ENCODE peak calls at places on chromosomes 16 and 17, in nine cellular contexts. N is stimulated activated CD8-positive, alpha-beta memory T cell treated with anti-CD3 and anti-CD28 coated beads, Interleukin-4, amount 100 ng/mL, for 24 hours; W is H7; Q is psoas muscle; U is A549; D is stimulated activated CD4-positive, alpha-beta T cell treated with anti-CD3 and anti-CD28 coated beads, Interleukin-4, amount 100 ng/mL, for 1 hour; J is HT-29; A is T-helper 2 cell; B is osteocyte. O is an unnamed sample.

GRCh38 chr17:38556234-38556633 is 49.5 kb downstream of the SRCIN1 start:
- DNase-seq in Q (no peak), W (no peak), D (no peak), U (no peak), N (no peak), J (peak), B (no peak), A (no peak), O (peak)

GRCh38 chr16:57131351-57131970 is 39.1 kb downstream of the CPNE2 start:
- DNase-seq in W (peak), B (no peak), U (no peak), A (no peak), N (no peak), Q (peak), J (no peak), D (no peak), O (no peak)

GRCh38 chr17:333626-334396 is 18.8 kb downstream of the RPH3AL start:
- DNase-seq in N (no peak), J (no peak), A (no peak), D (no peak), B (no peak), W (peak), U (no peak), Q (peak), O (no peak)

GRCh38 chr17:27550291-27550930 is 80.6 kb upstream of the LGALS9 start:
- DNase-seq in D (no peak), A (no peak), Q (no peak), B (no peak), J (no peak), W (no peak), N (no peak), U (no peak), O (no peak)

GRCh38 chr17:47279062-47279801 is 25.6 kb downstream of the ITGB3 start:
- DNase-seq in N (no peak), J (no peak), W (no peak), A (no peak), Q (peak), B (no peak), U (no peak), D (no peak), O (peak)

GRCh38 chr16:55056585-55057520 is 126.2 kb downstream of the IRX5 start:
- DNase-seq in D (no peak), J (no peak), B (no peak), Q (no peak), A (no peak), W (peak), N (no peak), U (peak), O (no peak)

GRCh38 chr17:65593870-65594584 is 32.6 kb upstream of the AXIN2 start:
- DNase-seq in J (no peak), U (no peak), D (peak), A (no peak), N (no peak), Q (no peak), B (no peak), W (peak), O (no peak)

GRCh38 chr17:72682597-72682996 is 409.9 kb downstream of the SLC39A11 start:
- DNase-seq in U (peak), Q (no peak), N (no peak), B (no peak), W (no peak), J (peak), A (no peak), D (no peak), O (peak)

GRCh38 chr16:57184890-57185445 is 871 bp downstream of the PSME3IP1 start:
- DNase-seq in U (no peak), W (peak), A (no peak), Q (no peak), N (no peak), D (no peak), B (no peak), J (peak), O (no peak)